ENCODE peak calls at places on chromosome 11, in ten cellular contexts. One of them, this sample, is unnamed.

GRCh38 chr11:61082161-61082870 is 20.0 kb upstream of the CD5 start:
- DNase-seq in fibroblast of lung: no peak
- DNase-seq in mucosa of descending colon: no peak
- DNase-seq in AG04450: no peak
- DNase-seq in kidney: no peak
- DNase-seq in neural progenitor cell: no peak
- DNase-seq in BE2C: no peak
- DNase-seq in endothelial cell: no peak
- DNase-seq in fibroblast of mammary gland: no peak
- DNase-seq in MM.1S: no peak
- DNase-seq in this sample: no peak

GRCh38 chr11:58613228-58613627 is 9.2 kb upstream of the CNTF start:
- DNase-seq in fibroblast of lung: no peak
- DNase-seq in mucosa of descending colon: no peak
- DNase-seq in AG04450: no peak
- DNase-seq in kidney: no peak
- DNase-seq in neural progenitor cell: no peak
- DNase-seq in BE2C: no peak
- DNase-seq in endothelial cell: no peak
- DNase-seq in fibroblast of mammary gland: no peak
- DNase-seq in MM.1S: no peak
- DNase-seq in this sample: no peak

GRCh38 chr11:85602551-85603218 is 24.5 kb downstream of the DLG2 start:
- DNase-seq in fibroblast of lung: no peak
- DNase-seq in mucosa of descending colon: no peak
- DNase-seq in AG04450: no peak
- DNase-seq in kidney: no peak
- DNase-seq in neural progenitor cell: no peak
- DNase-seq in BE2C: no peak
- DNase-seq in endothelial cell: no peak
- DNase-seq in fibroblast of mammary gland: peak; percentile 24
- DNase-seq in MM.1S: no peak
- DNase-seq in this sample: no peak

GRCh38 chr11:74696932-74697687 is 34.1 kb downstream of the CHRDL2 start:
- DNase-seq in fibroblast of lung: peak; percentile 93
- DNase-seq in mucosa of descending colon: peak; percentile 73
- DNase-seq in AG04450: peak; percentile 91
- DNase-seq in kidney: peak; percentile 96
- DNase-seq in neural progenitor cell: peak; percentile 11
- DNase-seq in BE2C: no peak
- DNase-seq in endothelial cell: peak; percentile 41
- DNase-seq in fibroblast of mammary gland: peak; percentile 93
- DNase-seq in MM.1S: no peak
- DNase-seq in this sample: peak; percentile 55

GRCh38 chr11:65492637-65493366 is 6.0 kb upstream of the MALAT1 start:
- DNase-seq in fibroblast of lung: peak; percentile 86
- DNase-seq in mucosa of descending colon: peak; percentile 83
- DNase-seq in AG04450: no peak
- DNase-seq in kidney: peak; percentile 92
- DNase-seq in neural progenitor cell: no peak
- DNase-seq in BE2C: no peak
- DNase-seq in endothelial cell: no peak
- DNase-seq in fibroblast of mammary gland: peak; percentile 91
- DNase-seq in MM.1S: no peak
- DNase-seq in this sample: peak; percentile 65

GRCh38 chr11:66910669-66911068 is 47.5 kb downstream of the PC start:
- DNase-seq in fibroblast of lung: no peak
- DNase-seq in mucosa of descending colon: no peak
- DNase-seq in AG04450: no peak
- DNase-seq in kidney: peak; percentile 18
- DNase-seq in neural progenitor cell: no peak
- DNase-seq in BE2C: no peak
- DNase-seq in endothelial cell: no peak
- DNase-seq in fibroblast of mammary gland: no peak
- DNase-seq in MM.1S: no peak
- DNase-seq in this sample: no peak

GRCh38 chr11:128405693-128406364 is 181.5 kb downstream of the ETS1 start:
- DNase-seq in fibroblast of lung: no peak
- DNase-seq in mucosa of descending colon: no peak
- DNase-seq in AG04450: no peak
- DNase-seq in kidney: no peak
- DNase-seq in neural progenitor cell: no peak
- DNase-seq in BE2C: no peak
- DNase-seq in endothelial cell: no peak
- DNase-seq in fibroblast of mammary gland: no peak
- DNase-seq in MM.1S: peak; percentile 80
- DNase-seq in this sample: no peak

GRCh38 chr11:93570759-93571413 is 27.7 kb upstream of the SMCO4 start:
- DNase-seq in fibroblast of lung: peak; percentile 75
- DNase-seq in mucosa of descending colon: no peak
- DNase-seq in AG04450: no peak
- DNase-seq in kidney: no peak
- DNase-seq in neural progenitor cell: no peak
- DNase-seq in BE2C: no peak
- DNase-seq in endothelial cell: no peak
- DNase-seq in fibroblast of mammary gland: peak; percentile 75
- DNase-seq in MM.1S: no peak
- DNase-seq in this sample: no peak

GRCh38 chr11:14617241-14618027 is 26.2 kb upstream of the PDE3B start:
- DNase-seq in fibroblast of lung: peak; percentile 13
- DNase-seq in mucosa of descending colon: no peak
- DNase-seq in AG04450: no peak
- DNase-seq in kidney: no peak
- DNase-seq in neural progenitor cell: no peak
- DNase-seq in BE2C: no peak
- DNase-seq in endothelial cell: no peak
- DNase-seq in fibroblast of mammary gland: no peak
- DNase-seq in MM.1S: no peak
- DNase-seq in this sample: no peak

GRCh38 chr11:100830978-100831732 is 144.1 kb downstream of the ARHGAP42 start:
- DNase-seq in fibroblast of lung: peak; percentile 76
- DNase-seq in mucosa of descending colon: no peak
- DNase-seq in AG04450: no peak
- DNase-seq in kidney: no peak
- DNase-seq in neural progenitor cell: no peak
- DNase-seq in BE2C: no peak
- DNase-seq in endothelial cell: no peak
- DNase-seq in fibroblast of mammary gland: peak; percentile 80
- DNase-seq in MM.1S: no peak
- DNase-seq in this sample: no peak

GRCh38 chr11:35615911-35616900 is 2.1 kb upstream of the FJX1 start:
- DNase-seq in fibroblast of lung: peak; percentile 59
- DNase-seq in mucosa of descending colon: no peak
- DNase-seq in AG04450: no peak
- DNase-seq in kidney: no peak
- DNase-seq in neural progenitor cell: peak; percentile 70
- DNase-seq in BE2C: no peak
- DNase-seq in endothelial cell: no peak
- DNase-seq in fibroblast of mammary gland: peak; percentile 73
- DNase-seq in MM.1S: peak; percentile 68
- DNase-seq in this sample: no peak

GRCh38 chr11:4626207-4627105 is 10.8 kb upstream of the OR51D1 start:
- DNase-seq in fibroblast of lung: peak; percentile 41
- DNase-seq in mucosa of descending colon: no peak
- DNase-seq in AG04450: peak; percentile 61
- DNase-seq in kidney: no peak
- DNase-seq in neural progenitor cell: peak; percentile 92
- DNase-seq in BE2C: peak; percentile 73
- DNase-seq in endothelial cell: peak; percentile 83
- DNase-seq in fibroblast of mammary gland: peak; percentile 83
- DNase-seq in MM.1S: peak; percentile 82
- DNase-seq in this sample: peak; percentile 43

GRCh38 chr11:66371627-66372415 is at the start of gene SLC29A2:
- DNase-seq in fibroblast of lung: no peak
- DNase-seq in mucosa of descending colon: peak; percentile 91
- DNase-seq in AG04450: no peak
- DNase-seq in kidney: peak; percentile 96
- DNase-seq in neural progenitor cell: peak; percentile 97
- DNase-seq in BE2C: peak; percentile 90
- DNase-seq in endothelial cell: peak; percentile 64
- DNase-seq in fibroblast of mammary gland: no peak
- DNase-seq in MM.1S: no peak
- DNase-seq in this sample: no peak

GRCh38 chr11:33317662-33318061 is 60.5 kb downstream of the HIPK3 start:
- DNase-seq in fibroblast of lung: peak; percentile 69
- DNase-seq in mucosa of descending colon: no peak
- DNase-seq in AG04450: no peak
- DNase-seq in kidney: no peak
- DNase-seq in neural progenitor cell: no peak
- DNase-seq in BE2C: no peak
- DNase-seq in endothelial cell: no peak
- DNase-seq in fibroblast of mammary gland: peak; percentile 74
- DNase-seq in MM.1S: no peak
- DNase-seq in this sample: no peak

GRCh38 chr11:81444306-81444705 is 1289.4 kb downstream of the FAM181B start:
- DNase-seq in fibroblast of lung: no peak
- DNase-seq in mucosa of descending colon: no peak
- DNase-seq in AG04450: no peak
- DNase-seq in kidney: no peak
- DNase-seq in neural progenitor cell: peak; percentile 34
- DNase-seq in BE2C: no peak
- DNase-seq in endothelial cell: no peak
- DNase-seq in fibroblast of mammary gland: no peak
- DNase-seq in MM.1S: peak; percentile 53
- DNase-seq in this sample: no peak
- TF ChIP-seq CTCF in fibroblast of lung: no peak
- TF ChIP-seq CTCF in mucosa of descending colon: no peak
- TF ChIP-seq CTCF in AG04450: no peak
- TF ChIP-seq CTCF in kidney: no peak
- TF ChIP-seq CTCF in neural progenitor cell: peak; percentile 55
- TF ChIP-seq CTCF in BE2C: no peak
- TF ChIP-seq CTCF in endothelial cell: no peak
- TF ChIP-seq CTCF in fibroblast of mammary gland: no peak
- TF ChIP-seq CTCF in MM.1S: peak; percentile 66
- TF ChIP-seq CTCF in this sample: no peak

DNA sequence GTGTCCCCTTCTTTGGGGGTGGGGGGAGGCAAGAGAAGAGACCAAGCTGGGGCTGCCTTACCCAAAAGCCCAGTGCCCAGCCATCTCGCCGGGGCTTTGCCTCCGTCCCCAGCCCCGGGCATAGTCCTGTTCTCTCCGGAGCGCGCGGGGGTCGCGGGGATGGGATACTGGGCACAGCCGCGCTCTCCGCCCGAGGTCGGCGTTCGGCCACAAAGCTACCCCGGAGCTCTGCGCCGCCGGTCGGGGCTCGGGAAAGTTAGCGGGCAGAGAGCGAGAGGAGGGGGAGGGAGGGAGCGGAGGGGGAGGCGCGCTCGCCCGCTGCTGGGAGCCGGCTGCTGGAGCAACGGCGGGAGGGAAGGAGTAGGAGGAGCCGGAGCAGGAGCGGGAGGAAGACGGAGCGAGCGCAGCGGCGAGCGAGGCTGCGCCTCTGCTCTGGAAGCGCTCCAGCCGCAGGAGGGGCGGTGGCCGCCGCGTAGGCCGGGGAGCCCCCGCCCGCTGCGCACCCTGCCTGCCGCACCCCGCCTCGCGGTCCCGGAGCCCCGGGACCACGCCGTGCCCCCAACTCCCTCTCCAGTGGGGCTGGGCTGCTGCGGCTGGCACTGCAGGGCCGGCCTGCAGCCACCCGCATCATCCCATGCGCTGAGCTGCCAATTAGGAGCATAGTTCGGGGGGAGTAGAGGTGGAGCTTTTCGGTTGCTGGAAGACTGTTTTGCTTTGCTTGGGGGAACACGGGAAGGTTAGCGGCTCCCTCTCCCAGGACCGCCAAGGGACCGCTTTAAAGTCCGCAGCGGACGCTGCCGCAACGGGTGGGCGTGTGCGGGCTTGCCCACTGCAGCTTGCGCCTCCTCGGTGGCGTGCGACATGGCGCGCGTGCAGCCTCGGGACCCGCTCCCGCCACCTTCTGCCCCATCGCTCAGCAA is at the start of gene SCN4B:
- DNase-seq in fibroblast of lung: peak; percentile 65
- DNase-seq in mucosa of descending colon: no peak
- DNase-seq in AG04450: peak; percentile 6
- DNase-seq in kidney: peak; percentile 87
- DNase-seq in neural progenitor cell: peak; percentile 93
- DNase-seq in BE2C: peak; percentile 80
- DNase-seq in endothelial cell: peak; percentile 62
- DNase-seq in fibroblast of mammary gland: peak; percentile 24
- DNase-seq in MM.1S: no peak
- DNase-seq in this sample: no peak
- TF ChIP-seq CTCF in fibroblast of lung: no peak
- TF ChIP-seq CTCF in mucosa of descending colon: no peak
- TF ChIP-seq CTCF in AG04450: no peak
- TF ChIP-seq CTCF in kidney: no peak
- TF ChIP-seq CTCF in neural progenitor cell: no peak
- TF ChIP-seq CTCF in BE2C: no peak
- TF ChIP-seq CTCF in endothelial cell: no peak
- TF ChIP-seq CTCF in fibroblast of mammary gland: no peak
- TF ChIP-seq CTCF in MM.1S: no peak
- TF ChIP-seq CTCF in this sample: no peak

GRCh38 chr11:17578296-17578695 is 31.2 kb downstream of the OTOG start:
- DNase-seq in fibroblast of lung: no peak
- DNase-seq in mucosa of descending colon: no peak
- DNase-seq in AG04450: no peak
- DNase-seq in kidney: peak; percentile 69
- DNase-seq in neural progenitor cell: no peak
- DNase-seq in BE2C: no peak
- DNase-seq in endothelial cell: no peak
- DNase-seq in fibroblast of mammary gland: no peak
- DNase-seq in MM.1S: no peak
- DNase-seq in this sample: no peak
- TF ChIP-seq CTCF in fibroblast of lung: no peak
- TF ChIP-seq CTCF in mucosa of descending colon: no peak
- TF ChIP-seq CTCF in AG04450: no peak
- TF ChIP-seq CTCF in kidney: no peak
- TF ChIP-seq CTCF in neural progenitor cell: no peak
- TF ChIP-seq CTCF in BE2C: no peak
- TF ChIP-seq CTCF in endothelial cell: no peak
- TF ChIP-seq CTCF in fibroblast of mammary gland: no peak
- TF ChIP-seq CTCF in MM.1S: no peak
- TF ChIP-seq CTCF in this sample: no peak

GRCh38 chr11:1458340-1459218 is 28.0 kb downstream of the MOB2 start:
- DNase-seq in fibroblast of lung: peak; percentile 4
- DNase-seq in mucosa of descending colon: peak; percentile 75
- DNase-seq in AG04450: no peak
- DNase-seq in kidney: peak; percentile 93
- DNase-seq in neural progenitor cell: peak; percentile 70
- DNase-seq in BE2C: peak; percentile 71
- DNase-seq in endothelial cell: peak; percentile 45
- DNase-seq in fibroblast of mammary gland: peak; percentile 22
- DNase-seq in MM.1S: no peak
- DNase-seq in this sample: no peak
- TF ChIP-seq CTCF in fibroblast of lung: peak; percentile 36
- TF ChIP-seq CTCF in mucosa of descending colon: no peak
- TF ChIP-seq CTCF in AG04450: peak; percentile 41
- TF ChIP-seq CTCF in kidney: no peak
- TF ChIP-seq CTCF in neural progenitor cell: peak; percentile 26
- TF ChIP-seq CTCF in BE2C: no peak
- TF ChIP-seq CTCF in endothelial cell: peak; percentile 47
- TF ChIP-seq CTCF in fibroblast of mammary gland: peak; percentile 32
- TF ChIP-seq CTCF in MM.1S: peak; percentile 18
- TF ChIP-seq CTCF in this sample: no peak